ENCODE peak calls at places on chromosomes 5 and 9, in five cellular contexts. R, W, A, Y and M are unnamed samples.
A peak's percentile ranks its signal among the peaks of the same experiment; 100 is the strongest.

GRCh38 chr5:1257841-1258240 is 32.7 kb downstream of the SLC6A18 start:
- DNase-seq in R (no peak), W (no peak), A (no peak), Y (no peak), M (no peak)

GRCh38 chr5:157651623-157652376 is 438 bp downstream of the SOX30 start:
- DNase-seq in R (no peak), W (peak; percentile 35), A (peak; percentile 91), Y (peak; percentile 17), M (peak; percentile 81)

GRCh38 chr9:101465330-101465915 is 29.8 kb upstream of the ALDOB start:
- DNase-seq in R (peak; percentile 83), W (peak; percentile 29), A (peak; percentile 79), Y (peak; percentile 60), M (no peak)

GRCh38 chr5:157944938-157945337 is 86.0 kb upstream of the CLINT1 start:
- DNase-seq in R (no peak), W (no peak), A (no peak), Y (no peak), M (no peak)

GRCh38 chr9:133490865-133491655 is 12.2 kb upstream of the SLC2A6 start:
- DNase-seq in R (no peak), W (no peak), A (no peak), Y (no peak), M (peak; percentile 50)

GRCh38 chr9:132249123-132249522 is 87.3 kb downstream of the NTNG2 start:
- DNase-seq in R (no peak), W (no peak), A (no peak), Y (no peak), M (no peak)

GRCh38 chr5:67196537-67197059 is at the start of gene CD180:
- DNase-seq in R (no peak), W (no peak), A (no peak), Y (no peak), M (no peak)

GRCh38 chr5:150303070-150303595 is 428 bp upstream of the ARSI start:
- DNase-seq in R (no peak), W (peak; percentile 77), A (peak; percentile 66), Y (peak; percentile 63), M (no peak)

GRCh38 chr5:52961238-52961637 is 27.9 kb upstream of the ITGA2 start:
- DNase-seq in R (no peak), W (peak; percentile 63), A (no peak), Y (no peak), M (no peak)

GRCh38 chr9:16106211-16106610 is 553.4 kb downstream of the CCDC171 start:
- DNase-seq in R (no peak), W (no peak), A (peak; percentile 20), Y (peak; percentile 17), M (no peak)

GRCh38 chr5:55517804-55518203 is 17.0 kb downstream of the PLPP1 start:
- DNase-seq in R (no peak), W (no peak), A (no peak), Y (no peak), M (no peak)

GRCh38 chr5:37198842-37199241 is 50.3 kb downstream of the CPLANE1 start:
- DNase-seq in R (no peak), W (no peak), A (no peak), Y (no peak), M (no peak)

GRCh38 chr5:172642926-172643325 is 1.9 kb downstream of the NEURL1B start:
- DNase-seq in R (no peak), W (no peak), A (no peak), Y (no peak), M (peak; percentile 13)

GRCh38 chr5:172645271-172645670 is 4.2 kb downstream of the NEURL1B start:
- DNase-seq in R (no peak), W (no peak), A (no peak), Y (no peak), M (peak; percentile 41)

GRCh38 chr5:172643392-172643871 is 2.4 kb downstream of the NEURL1B start:
- DNase-seq in R (no peak), W (no peak), A (no peak), Y (no peak), M (peak; percentile 52)

GRCh38 chr5:172644711-172645110 is 3.6 kb downstream of the NEURL1B start:
- DNase-seq in R (no peak), W (no peak), A (peak; percentile 43), Y (peak; percentile 51), M (peak; percentile 87)

DNA sequence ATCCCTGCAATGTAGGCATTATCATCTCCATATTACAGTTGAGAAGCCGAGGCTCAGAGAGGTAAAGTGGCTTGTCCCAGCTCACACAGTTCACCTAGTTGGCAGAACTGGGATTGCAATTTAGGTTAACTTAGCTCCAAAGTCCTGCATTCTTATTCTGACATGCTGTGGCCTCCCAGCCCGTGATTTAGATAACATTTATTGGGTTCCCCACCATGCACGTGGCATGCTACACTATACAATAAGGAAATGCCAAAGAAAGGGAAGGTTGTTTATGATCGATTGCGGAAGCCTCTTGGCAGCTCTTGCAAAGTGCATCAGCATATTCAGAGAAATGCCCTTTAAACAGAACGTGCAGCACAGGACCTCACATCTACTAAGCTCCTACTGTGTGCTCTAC is 3.2 kb downstream of the NEURL1B start:
- DNase-seq in R (no peak), W (no peak), A (no peak), Y (no peak), M (no peak)
- H3K4me3 ChIP-seq in R (no peak overlapping the region), W (no peak overlapping the region), A (no peak overlapping the region), Y (no peak overlapping the region), M (no peak overlapping the region)

GRCh38 chr9:136364942-136365774 is 1.6 kb upstream of the DNLZ start:
- DNase-seq in R (no peak), W (no peak), A (no peak), Y (no peak), M (no peak)
- H3K4me1 ChIP-seq in R (peaks cover 16% of the 10 kb centered on the region), W (peaks cover 22% of the 10 kb centered on the region), A (no peaks in the 10 kb centered on the region), Y (no peaks in the 10 kb centered on the region), M (peaks cover 24% of the 10 kb centered on the region)

DNA sequence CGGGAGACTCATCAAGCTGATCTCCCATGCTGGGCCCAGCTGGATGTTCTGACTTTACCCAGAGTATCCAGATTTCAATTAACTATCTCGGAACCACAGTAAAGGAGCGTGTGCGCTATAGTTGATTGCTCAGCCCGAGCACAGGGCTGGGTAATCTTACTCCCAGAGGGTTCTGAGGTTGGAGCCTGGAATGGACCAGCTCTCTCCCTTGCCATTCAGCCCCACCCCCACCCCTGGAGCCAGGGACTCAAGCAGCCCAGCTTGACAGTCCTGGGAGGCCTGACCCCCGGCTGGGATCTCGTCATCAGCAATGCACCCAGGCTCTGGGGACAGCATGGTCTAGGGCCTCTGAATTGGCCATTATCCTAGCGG is 23.7 kb upstream of the PTGES start:
- DNase-seq in R (no peak), W (peak; percentile 23), A (no peak), Y (no peak), M (peak; percentile 85)
- H2AFZ ChIP-seq in R (no peak overlapping the region), W (peak overlapping the region; percentile 42), A (peak overlapping the region; percentile 80), Y (no peak overlapping the region), M (peak overlapping the region; percentile 87)

GRCh38 chr5:141356133-141356532 is 1.3 kb downstream of the PCDHGA4 start:
- DNase-seq in R (no peak), W (no peak), A (no peak), Y (no peak), M (no peak)

GRCh38 chr5:141354900-141355469 is at the start of gene PCDHGA4:
- DNase-seq in R (no peak), W (no peak), A (peak; percentile 44), Y (no peak), M (no peak)

GRCh38 chr5:141355641-141356040 is 820 bp downstream of the PCDHGA4 start:
- DNase-seq in R (no peak), W (no peak), A (no peak), Y (no peak), M (no peak)

GRCh38 chr5:141359790-141360426 is at the start of gene PCDHGB2:
- DNase-seq in R (peak; percentile 40), W (peak; percentile 26), A (peak; percentile 88), Y (peak; percentile 38), M (peak; percentile 60)

GRCh38 chr5:141356950-141357349 is 2.1 kb downstream of the PCDHGA4 start:
- DNase-seq in R (no peak), W (no peak), A (no peak), Y (no peak), M (peak; percentile 61)
- H3K4me3 ChIP-seq in R (no peak overlapping the region), W (no peak overlapping the region), A (no peak overlapping the region), Y (no peak overlapping the region), M (no peak overlapping the region)

GRCh38 chr5:172906888-172907287 is 52.3 kb upstream of the RPL26L1 start:
- DNase-seq in R (no peak), W (no peak), A (no peak), Y (no peak), M (no peak)
- H3K4me1 ChIP-seq in R (peaks cover 35% of the 10 kb centered on the region), W (peaks cover 78% of the 10 kb centered on the region), A (peaks cover 8% of the 10 kb centered on the region), Y (peaks cover 14% of the 10 kb centered on the region), M (peaks cover 59% of the 10 kb centered on the region)